ENCODE peak calls at places on chromosomes 12 and 14, in seven cellular contexts. S, R, V, F, C, Q and M are unnamed samples.

GRCh38 chr14:44149597-44149996 is 357.5 kb downstream of the FSCB start:
- DNase-seq in V (peak; percentile 74), C (peak; percentile 65), Q (peak; percentile 2), R (no peak), F (peak; percentile 85), S (peak; percentile 94), M (peak; percentile 41)

GRCh38 chr14:34453226-34453625 is 8.8 kb downstream of the SPTSSA start:
- DNase-seq in R (no peak), Q (peak; percentile 20), S (no peak), C (no peak), V (no peak), F (no peak), M (no peak)

GRCh38 chr12:106039242-106039641 is 99.5 kb downstream of the NUAK1 start:
- DNase-seq in R (no peak), Q (peak; percentile 34), C (no peak), S (no peak), V (no peak), F (no peak), M (no peak)

GRCh38 chr14:54881761-54882401 is 20.7 kb downstream of the GCH1 start:
- DNase-seq in R (peak; percentile 35), F (no peak), V (no peak), C (no peak), Q (no peak), S (no peak), M (peak; percentile 42)

GRCh38 chr12:19546611-19547162 is 107.4 kb downstream of the AEBP2 start:
- DNase-seq in S (no peak), V (no peak), F (no peak), R (peak; percentile 54), Q (no peak), C (no peak), M (peak; percentile 22)

GRCh38 chr12:110739894-110740293 is 2.8 kb downstream of the PPP1CC start:
- DNase-seq in S (no peak), C (no peak), R (peak; percentile 35), Q (no peak), F (no peak), V (no peak), M (no peak)

GRCh38 chr14:92122351-92122677 is 545 bp downstream of the CPSF2 start:
- DNase-seq in Q (peak; percentile 47), C (peak; percentile 37), S (peak; percentile 74), R (peak; percentile 20), V (no peak), F (no peak), M (peak; percentile 62)

GRCh38 chr12:9649532-9649940 is 20.0 kb upstream of the CLEC2D start:
- DNase-seq in C (no peak), R (no peak), S (peak; percentile 45), V (no peak), F (peak; percentile 64), Q (peak; percentile 12), M (no peak)

GRCh38 chr12:79407671-79408622 is 282.8 kb downstream of the PAWR start:
- DNase-seq in S (peak; percentile 90), F (peak; percentile 73), R (peak; percentile 91), C (peak; percentile 41), V (peak; percentile 38), Q (peak; percentile 84), M (peak; percentile 88)

GRCh38 chr12:48671231-48671856 is 10.7 kb downstream of the KANSL2 start:
- DNase-seq in F (no peak), V (no peak), S (no peak), R (peak; percentile 67), Q (no peak), C (no peak), M (no peak)

GRCh38 chr12:45182511-45182910 is 33.4 kb upstream of the ANO6 start:
- DNase-seq in R (no peak), F (no peak), Q (no peak), C (no peak), S (no peak), V (no peak), M (no peak)

GRCh38 chr14:104387385-104388010 is 192.1 kb upstream of the C14orf180 start:
- DNase-seq in R (no peak), V (no peak), S (no peak), F (peak; percentile 22), C (no peak), Q (no peak), M (no peak)

GRCh38 chr14:90453401-90453951 is 56.6 kb downstream of the CALM1 start:
- DNase-seq in Q (no peak), V (no peak), F (no peak), C (no peak), S (no peak), R (no peak), M (no peak)

GRCh38 chr14:90450667-90451066 is 53.8 kb downstream of the CALM1 start:
- DNase-seq in R (no peak), Q (no peak), F (no peak), C (no peak), S (no peak), V (no peak), M (no peak)

GRCh38 chr14:90451953-90452352 is 55.1 kb downstream of the CALM1 start:
- DNase-seq in F (no peak), S (no peak), Q (no peak), V (no peak), C (no peak), R (no peak), M (no peak)

GRCh38 chr14:90451443-90451842 is 54.6 kb downstream of the CALM1 start:
- DNase-seq in F (no peak), R (no peak), S (no peak), V (no peak), C (no peak), Q (no peak), M (no peak)

GRCh38 chr14:90452366-90452765 is 55.5 kb downstream of the CALM1 start:
- DNase-seq in C (no peak), R (no peak), F (no peak), Q (no peak), S (no peak), V (no peak), M (no peak)
- H3K18ac ChIP-seq in C (no peak overlapping the region), R (no peak overlapping the region), F (no peak overlapping the region), Q (no peak overlapping the region), S (no peak overlapping the region), V (no peak overlapping the region), M (no peak overlapping the region)

DNA sequence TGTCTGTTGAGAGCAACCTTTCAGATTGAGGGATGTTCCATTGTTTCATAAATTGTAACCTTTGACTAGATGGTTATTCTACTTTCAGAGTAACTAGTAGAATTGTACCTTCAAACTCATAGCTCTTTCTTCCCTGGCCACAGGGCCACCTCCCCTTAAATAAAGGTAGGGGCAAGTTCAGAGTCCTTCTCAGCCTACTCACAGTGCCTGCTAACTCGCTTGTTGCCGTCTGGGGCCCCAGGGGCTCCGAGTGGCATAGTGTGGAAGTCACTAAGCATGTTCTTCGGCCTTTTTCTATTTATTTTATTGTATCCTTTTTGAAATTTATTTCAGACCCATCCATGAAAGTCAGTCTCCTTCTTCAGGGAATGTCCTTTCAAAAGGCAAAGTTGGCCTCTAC is 250.5 kb downstream of the ALX1 start:
- DNase-seq in S (no peak), F (no peak), V (no peak), R (no peak), Q (no peak), C (no peak), M (no peak)
- H3K18ac ChIP-seq in S (no peak overlapping the region), F (no peak overlapping the region), V (no peak overlapping the region), R (no peak overlapping the region), Q (no peak overlapping the region), C (no peak overlapping the region), M (no peak overlapping the region)

DNA sequence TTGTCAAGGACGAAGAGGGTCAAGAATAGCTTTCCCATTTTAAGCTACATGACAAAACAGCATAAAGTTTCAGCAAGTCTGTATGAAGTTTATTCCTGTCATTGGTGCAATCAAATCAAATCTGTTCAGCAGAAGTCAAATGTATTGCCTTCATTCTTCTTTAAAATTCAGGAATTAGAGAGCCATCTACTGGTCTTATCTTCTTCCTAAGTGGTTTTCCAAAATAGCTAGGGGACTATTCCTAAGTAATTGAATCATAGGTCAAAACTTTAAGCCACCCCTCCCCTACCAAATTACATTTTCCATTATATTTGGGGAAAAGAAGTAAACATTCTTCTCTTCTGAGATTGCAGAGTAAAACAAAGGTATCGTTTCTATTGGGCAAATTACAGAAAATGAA is 990.2 kb downstream of the GALC start:
- DNase-seq in F (no peak), Q (no peak), V (no peak), S (peak; percentile 15), R (peak; percentile 5), C (no peak), M (no peak)
- H3K18ac ChIP-seq in F (no peak overlapping the region), Q (no peak overlapping the region), V (no peak overlapping the region), S (no peak overlapping the region), R (no peak overlapping the region), C (no peak overlapping the region), M (no peak overlapping the region)

GRCh38 chr12:6693832-6694355 is 4.7 kb upstream of the ZNF384 start:
- DNase-seq in C (no peak), V (no peak), Q (no peak), F (no peak), S (no peak), R (no peak), M (no peak)
- H3K18ac ChIP-seq in C (no peak overlapping the region), V (no peak overlapping the region), Q (no peak overlapping the region), F (no peak overlapping the region), S (no peak overlapping the region), R (no peak overlapping the region), M (no peak overlapping the region)

DNA sequence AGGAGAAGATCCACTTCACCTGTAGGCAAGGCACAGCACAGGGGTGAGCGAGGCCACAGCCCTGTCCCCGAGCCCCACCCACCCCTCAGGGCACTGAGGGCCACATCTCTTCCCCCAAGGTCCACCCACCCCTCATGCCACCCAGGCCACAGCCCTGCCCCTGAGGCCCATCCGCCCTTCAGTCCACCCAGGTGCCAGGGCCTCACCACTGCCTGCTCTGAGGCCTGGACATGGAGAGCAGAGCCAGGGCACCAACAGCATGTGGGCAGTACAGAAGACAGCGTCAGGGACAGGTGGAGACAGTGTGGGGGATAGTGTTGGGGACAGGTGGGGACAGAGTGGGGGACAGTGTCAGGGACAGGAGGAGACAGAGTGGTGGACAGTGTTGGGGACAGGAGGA is 138.3 kb downstream of the TMEM121 start:
- DNase-seq in V (no peak), R (no peak), F (no peak), Q (no peak), C (no peak), S (no peak), M (no peak)
- H3K18ac ChIP-seq in V (no peak overlapping the region), R (no peak overlapping the region), F (no peak overlapping the region), Q (no peak overlapping the region), C (no peak overlapping the region), S (no peak overlapping the region), M (no peak overlapping the region)

DNA sequence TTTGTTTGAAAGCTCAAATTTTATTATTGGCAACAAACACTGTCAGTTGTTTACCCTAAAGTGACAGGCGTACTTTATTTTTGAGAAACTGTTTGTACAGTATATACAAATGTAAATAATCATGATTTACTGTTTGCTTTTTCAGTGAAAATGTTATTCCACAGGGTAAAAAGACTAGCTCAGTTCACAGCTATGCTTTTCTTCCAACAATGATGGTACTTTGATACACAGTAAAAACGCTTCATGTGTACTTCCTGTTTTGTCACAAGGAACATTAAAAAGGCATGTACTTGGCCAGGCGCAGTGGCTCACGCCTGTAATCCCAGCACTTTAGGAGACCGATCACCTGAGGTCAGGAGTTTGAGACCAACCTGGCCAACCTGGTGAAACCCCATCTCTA is 53.7 kb downstream of the MON2 start:
- DNase-seq in R (no peak), C (no peak), V (no peak), Q (no peak), S (no peak), F (no peak), M (no peak)
- H3K18ac ChIP-seq in R (no peak overlapping the region), C (no peak overlapping the region), V (no peak overlapping the region), Q (no peak overlapping the region), S (no peak overlapping the region), F (no peak overlapping the region), M (no peak overlapping the region)

GRCh38 chr14:23460960-23461359 is 8.5 kb upstream of the NGDN start:
- DNase-seq in Q (no peak), S (peak; percentile 27), F (no peak), C (no peak), V (no peak), R (no peak), M (no peak)
- H3K18ac ChIP-seq in Q (no peak overlapping the region), S (no peak overlapping the region), F (no peak overlapping the region), C (no peak overlapping the region), V (no peak overlapping the region), R (no peak overlapping the region), M (no peak overlapping the region)